ENCODE peak calls at places on chromosomes 4 and X, in eight cellular contexts. T, N, O, M, H, C, B and Y are unnamed samples.

GRCh38 chrX:53732797-53733196 is 46.3 kb upstream of the HUWE1 start:
- DNase-seq in C (no peak), H (no peak), N (no peak), T (no peak), O (no peak), B (no peak), M (no peak), Y (no peak)

GRCh38 chrX:96394566-96394965 is 290.1 kb upstream of the DIAPH2 start:
- DNase-seq in T (no peak), B (no peak), N (peak; percentile 0), O (no peak), H (no peak), M (no peak), C (no peak), Y (no peak)

GRCh38 chr4:11079171-11079570 is 349.5 kb downstream of the HS3ST1 start:
- DNase-seq in O (no peak), N (peak; percentile 61), M (no peak), H (no peak), T (no peak), C (no peak), B (no peak), Y (no peak)

GRCh38 chr4:10212400-10212799 is 95.8 kb upstream of the WDR1 start:
- DNase-seq in H (no peak), N (peak; percentile 74), C (no peak), B (no peak), T (no peak), M (no peak), O (no peak), Y (no peak)

GRCh38 chrX:100720301-100720700 is 11.6 kb downstream of the SYTL4 start:
- DNase-seq in H (no peak), O (no peak), N (no peak), M (no peak), B (no peak), T (no peak), C (no peak), Y (no peak)

GRCh38 chr4:159358226-159358625 is 255.3 kb downstream of the RAPGEF2 start:
- DNase-seq in T (no peak), H (no peak), N (peak; percentile 68), B (no peak), O (no peak), C (no peak), M (no peak), Y (peak; percentile 52)

GRCh38 chrX:124113799-124114600 is 152.5 kb downstream of the STAG2 start:
- DNase-seq in N (no peak), T (no peak), B (no peak), O (no peak), M (no peak), C (no peak), H (no peak), Y (no peak)

GRCh38 chrX:49675075-49675719 is 20.6 kb downstream of the PAGE1 start:
- DNase-seq in T (no peak), N (no peak), B (no peak), M (no peak), C (no peak), H (no peak), O (no peak), Y (no peak)

GRCh38 chr4:7971881-7972500 is 32.3 kb upstream of the AFAP1 start:
- DNase-seq in N (peak; percentile 58), C (no peak), M (no peak), H (no peak), T (no peak), B (no peak), O (peak; percentile 23), Y (no peak)

GRCh38 chrX:47184486-47184885 is 9.1 kb upstream of the UBA1 start:
- DNase-seq in H (no peak), B (no peak), T (no peak), C (no peak), O (no peak), N (no peak), M (no peak), Y (no peak)

GRCh38 chr4:154084864-154085263 is 296.0 kb upstream of the SFRP2 start:
- DNase-seq in C (no peak), T (no peak), H (no peak), O (no peak), B (no peak), M (no peak), N (peak; percentile 16), Y (no peak)

GRCh38 chr4:89586864-89587263 is 250.1 kb downstream of the SNCA start:
- DNase-seq in B (no peak), O (no peak), N (peak; percentile 36), H (no peak), T (no peak), M (no peak), C (no peak), Y (no peak)

GRCh38 chr4:177308125-177308524 is 1.5 kb upstream of the NEIL3 start:
- DNase-seq in B (peak; percentile 9), H (no peak), M (no peak), N (peak; percentile 66), O (peak; percentile 12), C (no peak), T (no peak), Y (peak; percentile 57)

GRCh38 chrX:24124227-24124799 is 25.2 kb upstream of the ZFX start:
- DNase-seq in M (no peak), O (no peak), T (no peak), H (no peak), B (no peak), N (no peak), C (no peak), Y (no peak)

GRCh38 chr4:181796502-181796901 is 446.7 kb upstream of the TENM3 start:
- DNase-seq in B (no peak), C (no peak), T (no peak), O (no peak), H (no peak), M (no peak), N (peak; percentile 98), Y (no peak)

GRCh38 chr4:86481429-86481828 is 112.7 kb upstream of the PTPN13 start:
- DNase-seq in B (no peak), C (no peak), O (no peak), N (no peak), H (no peak), M (no peak), T (no peak), Y (no peak)

GRCh38 chr4:86484241-86484640 is 109.9 kb upstream of the PTPN13 start:
- DNase-seq in H (no peak), O (no peak), M (no peak), T (no peak), N (no peak), C (no peak), B (no peak), Y (no peak)

GRCh38 chr4:86487738-86488137 is 106.4 kb upstream of the PTPN13 start:
- DNase-seq in T (no peak), C (no peak), O (no peak), B (no peak), H (no peak), N (no peak), M (no peak), Y (no peak)

GRCh38 chr4:86482296-86482695 is 111.8 kb upstream of the PTPN13 start:
- DNase-seq in M (no peak), H (no peak), B (no peak), C (no peak), T (no peak), O (no peak), N (no peak), Y (no peak)

GRCh38 chr4:86482851-86483490 is 111.1 kb upstream of the PTPN13 start:
- DNase-seq in B (no peak), H (no peak), O (no peak), C (no peak), M (no peak), N (no peak), T (no peak), Y (no peak)
- TF ChIP-seq CTCF in B (no peak), H (no peak), O (no peak), C (no peak), M (no peak), N (peak; percentile 35), T (no peak), Y (peak; percentile 18)

GRCh38 chrX:128975716-128976115 is 547.6 kb downstream of the SMARCA1 start:
- DNase-seq in N (peak; percentile 17), H (no peak), B (peak; percentile 5), T (no peak), M (no peak), C (no peak), O (peak; percentile 23), Y (no peak)
- TF ChIP-seq CTCF in N (peak; percentile 55), H (no peak), B (peak; percentile 19), T (no peak), M (no peak), C (no peak), O (peak; percentile 83), Y (no peak)

GRCh38 chrX:112945796-112946195 is 105.2 kb upstream of the AMOT start:
- DNase-seq in O (no peak), M (no peak), N (no peak), C (no peak), H (no peak), T (no peak), B (no peak), Y (no peak)

GRCh38 chrX:112946227-112946626 is 105.6 kb upstream of the AMOT start:
- DNase-seq in B (no peak), H (no peak), T (no peak), M (no peak), C (no peak), N (no peak), O (no peak), Y (no peak)

DNA sequence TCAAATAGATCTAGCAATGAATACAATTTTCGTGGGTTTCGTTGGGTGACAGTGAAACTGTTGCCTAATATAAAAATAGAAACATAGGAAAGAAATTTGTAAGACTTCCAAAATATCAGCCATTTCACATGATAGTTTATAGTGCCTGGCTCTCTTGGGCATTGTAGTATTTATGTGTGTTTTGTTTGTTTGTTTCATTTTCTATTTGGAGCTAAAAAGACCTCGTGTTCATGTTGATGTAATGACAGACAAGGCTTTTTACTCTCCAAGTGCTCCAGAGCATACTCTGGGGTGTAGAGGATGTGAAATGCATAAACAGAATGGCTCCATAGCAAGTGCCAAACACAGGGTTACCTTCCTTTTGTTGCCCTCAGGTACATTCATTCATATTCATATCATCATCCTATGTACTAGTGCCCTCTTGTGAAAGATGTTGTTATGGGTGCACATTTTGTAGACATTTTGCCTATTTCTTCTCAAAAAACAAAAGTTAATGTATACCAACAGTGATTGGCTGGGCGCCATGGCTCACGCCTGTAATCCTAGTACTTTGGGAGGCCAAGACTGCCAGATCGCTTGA is 100.7 kb upstream of the AMOT start:
- DNase-seq in H (no peak), B (no peak), O (no peak), T (no peak), N (peak; percentile 1), C (no peak), M (no peak), Y (no peak)
- TF ChIP-seq CTCF in H (no peak), B (no peak), O (no peak), T (no peak), N (no peak), C (no peak), M (no peak), Y (no peak)

GRCh38 chrX:104372547-104372946 is 117.8 kb upstream of the ESX1 start:
- DNase-seq in N (no peak), T (no peak), B (no peak), C (no peak), O (no peak), H (no peak), M (no peak), Y (no peak)

DNA sequence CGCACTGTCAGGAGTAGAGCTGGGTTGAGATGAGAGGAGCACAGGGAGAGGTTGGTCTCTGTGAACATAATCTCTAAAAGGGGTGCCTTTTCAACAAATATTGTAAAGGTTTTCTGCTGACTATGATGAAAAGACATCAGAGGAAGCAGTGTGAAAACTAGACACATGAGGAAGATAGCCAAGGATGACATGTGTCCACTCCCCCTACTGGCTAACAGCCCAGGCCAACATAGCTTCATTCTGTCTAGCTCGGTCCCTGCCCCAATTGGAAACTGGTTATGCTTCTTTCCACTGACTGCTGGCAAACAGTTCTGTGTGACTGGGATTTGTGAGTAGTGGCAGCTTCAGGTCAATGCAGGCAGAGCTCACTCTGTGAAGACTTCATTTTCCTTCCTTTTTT is 115.4 kb upstream of the ESX1 start:
- DNase-seq in T (no peak), H (no peak), B (no peak), C (no peak), M (no peak), O (peak; percentile 6), N (peak; percentile 78), Y (no peak)
- TF ChIP-seq CTCF in T (no peak), H (no peak), B (no peak), C (no peak), M (no peak), O (peak; percentile 6), N (peak; percentile 46), Y (no peak)